ENCODE peak calls at places on chromosomes 2 and 18, in seven cellular contexts. One of them, this sample, is unnamed.

GRCh38 chr18:11387880-11388279 is 221.5 kb upstream of the SLC35G4 start:
- DNase-seq in astrocyte of the spinal cord: no peak
- DNase-seq in upper lobe of right lung: no peak
- DNase-seq in left lung: no peak
- DNase-seq in foreskin fibroblast: peak; percentile 50
- DNase-seq in hepatocyte: peak; percentile 73
- DNase-seq in adrenal gland: peak; percentile 87
- DNase-seq in this sample: peak; percentile 13

GRCh38 chr2:100747996-100748615 is 71.8 kb upstream of the NPAS2 start:
- DNase-seq in foreskin fibroblast: no peak
- DNase-seq in astrocyte of the spinal cord: no peak
- DNase-seq in upper lobe of right lung: no peak
- DNase-seq in hepatocyte: no peak
- DNase-seq in adrenal gland: no peak
- DNase-seq in left lung: no peak
- DNase-seq in this sample: no peak

GRCh38 chr2:216653931-216654365 is 20.7 kb downstream of the IGFBP2 start:
- DNase-seq in foreskin fibroblast: peak; percentile 74
- DNase-seq in hepatocyte: peak; percentile 56
- DNase-seq in astrocyte of the spinal cord: peak; percentile 81
- DNase-seq in left lung: no peak
- DNase-seq in upper lobe of right lung: no peak
- DNase-seq in adrenal gland: no peak
- DNase-seq in this sample: no peak

GRCh38 chr2:43127208-43127940 is 99.0 kb downstream of the ZFP36L2 start:
- DNase-seq in adrenal gland: peak; percentile 82
- DNase-seq in hepatocyte: no peak
- DNase-seq in left lung: peak; percentile 97
- DNase-seq in upper lobe of right lung: peak; percentile 91
- DNase-seq in foreskin fibroblast: peak; percentile 50
- DNase-seq in astrocyte of the spinal cord: no peak
- DNase-seq in this sample: peak; percentile 73

GRCh38 chr2:70941186-70941585 is 5.5 kb downstream of the ATP6V1B1 start:
- DNase-seq in hepatocyte: no peak
- DNase-seq in astrocyte of the spinal cord: no peak
- DNase-seq in upper lobe of right lung: peak; percentile 39
- DNase-seq in left lung: no peak
- DNase-seq in adrenal gland: no peak
- DNase-seq in foreskin fibroblast: no peak
- DNase-seq in this sample: no peak

GRCh38 chr2:62854600-62855514 is 149.3 kb downstream of the EHBP1 start:
- DNase-seq in astrocyte of the spinal cord: no peak
- DNase-seq in hepatocyte: no peak
- DNase-seq in adrenal gland: no peak
- DNase-seq in left lung: no peak
- DNase-seq in foreskin fibroblast: no peak
- DNase-seq in upper lobe of right lung: peak; percentile 46
- DNase-seq in this sample: no peak

GRCh38 chr2:28506112-28506511 is 10.3 kb downstream of the PLB1 start:
- DNase-seq in upper lobe of right lung: no peak
- DNase-seq in adrenal gland: no peak
- DNase-seq in left lung: no peak
- DNase-seq in astrocyte of the spinal cord: no peak
- DNase-seq in hepatocyte: no peak
- DNase-seq in foreskin fibroblast: no peak
- DNase-seq in this sample: no peak

GRCh38 chr2:128288781-128289180 is 29.9 kb downstream of the HS6ST1 start:
- DNase-seq in foreskin fibroblast: no peak
- DNase-seq in hepatocyte: no peak
- DNase-seq in left lung: peak; percentile 67
- DNase-seq in upper lobe of right lung: no peak
- DNase-seq in adrenal gland: no peak
- DNase-seq in astrocyte of the spinal cord: no peak
- DNase-seq in this sample: no peak

GRCh38 chr2:5766621-5767020 is 74.4 kb downstream of the SOX11 start:
- DNase-seq in upper lobe of right lung: no peak
- DNase-seq in adrenal gland: no peak
- DNase-seq in left lung: no peak
- DNase-seq in astrocyte of the spinal cord: peak; percentile 82
- DNase-seq in foreskin fibroblast: no peak
- DNase-seq in hepatocyte: no peak
- DNase-seq in this sample: no peak

GRCh38 chr2:225471492-225471891 is 72.0 kb downstream of the NYAP2 start:
- DNase-seq in foreskin fibroblast: no peak
- DNase-seq in astrocyte of the spinal cord: no peak
- DNase-seq in upper lobe of right lung: no peak
- DNase-seq in hepatocyte: peak; percentile 16
- DNase-seq in left lung: no peak
- DNase-seq in adrenal gland: no peak
- DNase-seq in this sample: no peak

DNA sequence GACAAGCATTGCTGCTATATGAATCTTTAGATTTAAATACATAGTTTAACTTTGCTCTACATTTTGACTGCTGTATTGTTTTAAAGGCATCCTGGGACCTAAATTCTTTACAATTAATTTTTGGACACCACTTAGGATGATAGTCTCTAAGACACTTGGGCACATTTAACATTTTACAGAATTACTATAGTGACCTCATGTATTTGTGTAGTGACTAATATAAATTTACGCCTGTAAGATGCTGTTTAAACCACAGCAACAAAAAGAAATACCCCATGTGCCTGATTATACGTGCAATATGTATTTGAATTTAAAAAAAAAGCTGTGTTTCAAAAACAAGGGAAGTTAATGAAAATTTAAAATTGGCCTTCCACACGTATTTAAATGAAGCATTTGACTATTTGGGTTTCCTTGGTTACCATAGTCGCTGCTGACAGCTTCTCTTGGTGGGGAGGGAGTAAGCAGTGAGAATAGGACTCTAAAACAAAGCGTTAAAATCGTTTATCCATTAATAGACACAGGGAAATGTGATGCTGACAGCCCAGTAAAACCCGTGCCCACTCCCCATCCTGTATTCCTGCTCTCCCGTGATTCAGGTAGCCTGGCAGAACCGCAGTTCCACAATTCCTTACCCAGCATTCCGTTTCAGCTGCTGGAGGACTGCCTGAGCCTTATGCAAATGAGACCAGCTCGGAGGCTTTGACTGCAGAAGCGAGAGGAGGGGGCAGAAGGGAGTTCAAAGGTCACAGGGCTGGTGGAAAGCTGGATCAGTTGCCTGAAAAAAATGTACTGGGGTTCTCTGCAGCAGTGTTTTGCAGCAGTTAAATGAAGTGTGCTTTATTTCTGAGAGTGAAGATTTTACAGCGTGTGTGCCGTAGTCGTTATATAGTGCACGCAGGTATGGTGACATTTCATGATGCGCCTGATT is 104.3 kb downstream of the CSRNP3 start:
- DNase-seq in hepatocyte: peak; percentile 78
- DNase-seq in astrocyte of the spinal cord: peak; percentile 53
- DNase-seq in left lung: peak; percentile 30
- DNase-seq in foreskin fibroblast: no peak
- DNase-seq in adrenal gland: peak; percentile 80
- DNase-seq in upper lobe of right lung: peak; percentile 48
- DNase-seq in this sample: peak; percentile 79
- H3K4me3 ChIP-seq in hepatocyte: peak overlapping the region; percentile 10
- H3K4me3 ChIP-seq in astrocyte of the spinal cord: peak overlapping the region; percentile 43
- H3K4me3 ChIP-seq in left lung: peak overlapping the region; percentile 20
- H3K4me3 ChIP-seq in foreskin fibroblast: no peak overlapping the region
- H3K4me3 ChIP-seq in adrenal gland: peak overlapping the region; percentile 52
- H3K4me3 ChIP-seq in upper lobe of right lung: peak overlapping the region; percentile 35
- H3K4me3 ChIP-seq in this sample: peak overlapping the region; percentile 43

DNA sequence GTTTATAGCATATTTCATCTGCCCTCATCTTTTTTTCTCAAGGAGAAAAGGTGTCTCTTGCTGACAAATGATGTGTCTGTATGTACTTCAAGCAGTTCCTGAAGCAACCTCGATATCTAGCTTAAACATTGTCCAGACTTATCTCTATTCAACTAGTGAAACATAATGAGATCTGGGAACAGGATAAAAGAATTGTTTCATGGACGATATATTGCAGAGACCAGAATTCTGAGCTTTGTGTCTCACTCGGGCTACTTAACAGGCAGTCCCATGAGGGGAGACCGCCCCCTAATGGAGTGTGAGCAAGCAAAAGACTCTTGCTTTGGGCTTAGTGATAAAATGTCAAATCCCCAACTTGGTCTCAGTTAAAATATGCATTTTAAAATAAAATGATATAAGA is 929.2 kb upstream of the SOX11 start:
- DNase-seq in foreskin fibroblast: no peak
- DNase-seq in left lung: no peak
- DNase-seq in upper lobe of right lung: no peak
- DNase-seq in hepatocyte: peak; percentile 74
- DNase-seq in astrocyte of the spinal cord: peak; percentile 20
- DNase-seq in adrenal gland: peak; percentile 60
- DNase-seq in this sample: peak; percentile 80
- TF ChIP-seq CTCF in foreskin fibroblast: no peak
- TF ChIP-seq CTCF in left lung: no peak
- TF ChIP-seq CTCF in upper lobe of right lung: peak; percentile 17
- TF ChIP-seq CTCF in hepatocyte: peak; percentile 69
- TF ChIP-seq CTCF in astrocyte of the spinal cord: peak; percentile 32
- TF ChIP-seq CTCF in adrenal gland: peak; percentile 37
- TF ChIP-seq CTCF in this sample: peak; percentile 81

GRCh38 chr18:48161201-48161910 is 230.9 kb upstream of the SMAD2 start:
- DNase-seq in left lung: peak; percentile 94
- DNase-seq in foreskin fibroblast: peak; percentile 80
- DNase-seq in astrocyte of the spinal cord: peak; percentile 52
- DNase-seq in hepatocyte: peak; percentile 94
- DNase-seq in upper lobe of right lung: peak; percentile 91
- DNase-seq in adrenal gland: peak; percentile 91
- DNase-seq in this sample: peak; percentile 86
- H3K4me3 ChIP-seq in left lung: peak overlapping the region; percentile 59
- H3K4me3 ChIP-seq in foreskin fibroblast: peak overlapping the region; percentile 67
- H3K4me3 ChIP-seq in astrocyte of the spinal cord: peak overlapping the region; percentile 59
- H3K4me3 ChIP-seq in hepatocyte: peak overlapping the region; percentile 41
- H3K4me3 ChIP-seq in upper lobe of right lung: peak overlapping the region; percentile 61
- H3K4me3 ChIP-seq in adrenal gland: peak overlapping the region; percentile 58
- H3K4me3 ChIP-seq in this sample: peak overlapping the region; percentile 39

GRCh38 chr2:15031745-15032240 is 399.3 kb downstream of the LRATD1 start:
- DNase-seq in hepatocyte: no peak
- DNase-seq in upper lobe of right lung: no peak
- DNase-seq in adrenal gland: no peak
- DNase-seq in left lung: no peak
- DNase-seq in foreskin fibroblast: no peak
- DNase-seq in astrocyte of the spinal cord: no peak
- DNase-seq in this sample: peak; percentile 45
- TF ChIP-seq CTCF in hepatocyte: no peak
- TF ChIP-seq CTCF in upper lobe of right lung: no peak
- TF ChIP-seq CTCF in adrenal gland: no peak
- TF ChIP-seq CTCF in left lung: no peak
- TF ChIP-seq CTCF in foreskin fibroblast: no peak
- TF ChIP-seq CTCF in astrocyte of the spinal cord: no peak
- TF ChIP-seq CTCF in this sample: peak; percentile 28